ENCODE peak calls at places on chromosomes 4 and X, in eight cellular contexts. X is neural progenitor cell; I is transverse colon; B is CD8-positive, alpha-beta memory T cell; L is left lung; A is right cardiac atrium; T is fibroblast of pulmonary artery; U is heart left ventricle. P is an unnamed sample.

GRCh38 chr4:3047464-3048286 is 26.7 kb downstream of the HTT-AS start:
- DNase-seq in X (peak; percentile 79), I (peak; percentile 78), B (peak; percentile 83), L (peak; percentile 65), A (peak; percentile 75), T (peak; percentile 57), U (peak; percentile 57), P (peak; percentile 82)

GRCh38 chrX:131816551-131817136 is 206.5 kb upstream of the STK26 start:
- DNase-seq in X (no peak), I (peak; percentile 87), B (peak; percentile 78), L (peak; percentile 75), A (peak; percentile 62), T (no peak), U (peak; percentile 74), P (peak; percentile 91)

GRCh38 chrX:38881727-38882126 is 80.5 kb downstream of the MID1IP1 start:
- DNase-seq in X (no peak), I (no peak), B (no peak), L (no peak), A (no peak), T (no peak), U (no peak), P (no peak)

GRCh38 chrX:8743126-8743732 is 11.3 kb upstream of the ANOS1 start:
- DNase-seq in X (peak; percentile 59), I (peak; percentile 67), B (peak; percentile 64), L (peak; percentile 50), A (peak; percentile 74), T (peak; percentile 48), U (no peak), P (no peak)

GRCh38 chr4:53315300-53315699 is 50.6 kb downstream of the SCFD2 start:
- DNase-seq in X (no peak), I (peak; percentile 22), B (no peak), L (no peak), A (no peak), T (no peak), U (no peak), P (no peak)

GRCh38 chr4:128220286-128221235 is 67.1 kb downstream of the PGRMC2 start:
- DNase-seq in X (no peak), I (no peak), B (no peak), L (no peak), A (no peak), T (peak; percentile 73), U (no peak), P (no peak)

GRCh38 chr4:140497428-140497775 is 691 bp downstream of the MGAT4D start:
- DNase-seq in X (no peak), I (no peak), B (no peak), L (no peak), A (no peak), T (no peak), U (no peak), P (no peak)

GRCh38 chrX:74521961-74522833 is 92.2 kb downstream of the RLIM start:
- DNase-seq in X (no peak), I (no peak), B (no peak), L (no peak), A (peak; percentile 70), T (peak; percentile 58), U (peak; percentile 16), P (no peak)

GRCh38 chr4:167020410-167020809 is 213.9 kb downstream of the SPOCK3 start:
- DNase-seq in X (peak; percentile 21), I (no peak), B (no peak), L (no peak), A (no peak), T (peak; percentile 23), U (no peak), P (no peak)

GRCh38 chr4:127214001-127214400 is 418.8 kb upstream of the INTU start:
- DNase-seq in X (no peak), I (no peak), B (no peak), L (no peak), A (peak; percentile 35), T (no peak), U (peak; percentile 9), P (no peak)

GRCh38 chr4:147809171-147809570 is 77.3 kb downstream of the ARHGAP10 start:
- DNase-seq in X (no peak), I (no peak), B (no peak), L (no peak), A (no peak), T (no peak), U (no peak), P (no peak)

GRCh38 chr4:185859106-185859505 is 47.1 kb upstream of the SORBS2 start:
- DNase-seq in X (no peak), I (peak; percentile 36), B (no peak), L (no peak), A (no peak), T (peak; percentile 65), U (no peak), P (no peak)

GRCh38 chrX:72245461-72246089 is 6.7 kb upstream of the ERCC6L start:
- DNase-seq in X (peak; percentile 71), I (peak; percentile 73), B (peak; percentile 54), L (peak; percentile 56), A (peak; percentile 67), T (peak; percentile 67), U (peak; percentile 8), P (no peak)

GRCh38 chrX:46572295-46572936 is 1.1 kb upstream of the CHST7 start:
- DNase-seq in X (no peak), I (no peak), B (peak; percentile 55), L (no peak), A (no peak), T (no peak), U (no peak), P (no peak)

GRCh38 chr4:20520901-20521300 is 179.4 kb upstream of the PACRGL start:
- DNase-seq in X (no peak), I (no peak), B (no peak), L (no peak), A (no peak), T (peak; percentile 58), U (no peak), P (no peak)

GRCh38 chr4:184163813-184164212 is 53.9 kb downstream of the ENPP6 start:
- DNase-seq in X (peak; percentile 88), I (peak; percentile 54), B (no peak), L (peak; percentile 57), A (peak; percentile 78), T (peak; percentile 34), U (peak; percentile 50), P (no peak)

GRCh38 chrX:15505104-15505503 is 4.5 kb downstream of the BMX start:
- DNase-seq in X (no peak), I (no peak), B (no peak), L (no peak), A (no peak), T (no peak), U (no peak), P (no peak)
- H3K4me3 ChIP-seq in X (no peak overlapping the region), I (no peak overlapping the region), B (no peak overlapping the region), L (no peak overlapping the region), A (no peak overlapping the region), T (no peak overlapping the region), U (no peak overlapping the region), P (no peak overlapping the region)

GRCh38 chrX:48477960-48478755 is 2.2 kb downstream of the FTSJ1 start:
- DNase-seq in X (no peak), I (no peak), B (no peak), L (no peak), A (no peak), T (no peak), U (no peak), P (no peak)
- H3K4me3 ChIP-seq in X (no peak overlapping the region), I (no peak overlapping the region), B (no peak overlapping the region), L (no peak overlapping the region), A (no peak overlapping the region), T (no peak overlapping the region), U (no peak overlapping the region), P (no peak overlapping the region)

DNA sequence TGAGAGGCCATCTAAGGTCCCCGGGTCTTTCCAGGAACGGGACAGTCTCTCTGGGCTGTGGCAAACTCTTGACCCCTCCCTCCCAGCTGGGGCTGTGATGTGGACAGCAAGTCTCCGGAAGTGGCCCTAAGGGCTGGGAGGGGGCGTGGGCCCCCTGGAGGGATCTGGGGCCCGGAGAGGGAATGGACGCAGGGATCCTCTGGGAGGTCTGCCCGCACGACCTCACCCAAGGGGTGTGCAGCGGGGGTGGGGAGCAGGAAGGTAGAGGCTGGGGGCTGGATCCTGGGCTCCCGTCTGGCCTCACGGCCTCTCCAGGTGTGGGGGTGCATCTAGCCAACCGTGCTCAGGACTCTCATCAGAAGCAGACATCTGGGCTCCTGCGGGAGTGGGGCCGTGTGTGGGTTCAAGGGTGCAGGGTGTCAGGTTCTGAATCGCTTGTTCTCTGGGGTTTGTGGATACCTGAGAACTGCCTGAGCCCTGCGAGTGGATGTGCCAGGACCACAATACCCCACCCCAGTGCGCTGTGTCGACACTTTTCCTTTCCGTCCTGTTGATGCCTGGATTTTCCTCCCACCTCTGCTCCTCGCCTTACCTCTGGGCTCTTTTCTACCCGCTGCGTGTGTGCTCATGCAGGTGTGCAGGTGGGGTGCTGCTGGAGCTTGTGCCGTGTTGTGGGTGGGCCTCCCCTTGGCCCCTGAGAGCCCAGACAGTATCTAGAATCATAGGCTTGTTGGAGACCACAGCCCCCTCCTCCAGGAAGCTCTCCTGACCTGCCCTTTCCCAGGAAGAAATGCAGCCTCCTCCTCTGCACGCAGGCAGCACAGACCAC is 917 bp downstream of the CPZ start:
- DNase-seq in X (peak; percentile 44), I (no peak), B (no peak), L (no peak), A (no peak), T (no peak), U (no peak), P (no peak)
- H3K4me3 ChIP-seq in X (peak overlapping the region; percentile 61), I (no peak overlapping the region), B (no peak overlapping the region), L (peak overlapping the region; percentile 2), A (no peak overlapping the region), T (peak overlapping the region; percentile 14), U (no peak overlapping the region), P (no peak overlapping the region)

GRCh38 chrX:69067841-69068240 is 97.4 kb downstream of the PJA1 start:
- DNase-seq in X (no peak), I (no peak), B (no peak), L (no peak), A (no peak), T (no peak), U (no peak), P (no peak)
- H3K4me3 ChIP-seq in X (no peak overlapping the region), I (no peak overlapping the region), B (no peak overlapping the region), L (no peak overlapping the region), A (no peak overlapping the region), T (no peak overlapping the region), U (no peak overlapping the region), P (no peak overlapping the region)

DNA sequence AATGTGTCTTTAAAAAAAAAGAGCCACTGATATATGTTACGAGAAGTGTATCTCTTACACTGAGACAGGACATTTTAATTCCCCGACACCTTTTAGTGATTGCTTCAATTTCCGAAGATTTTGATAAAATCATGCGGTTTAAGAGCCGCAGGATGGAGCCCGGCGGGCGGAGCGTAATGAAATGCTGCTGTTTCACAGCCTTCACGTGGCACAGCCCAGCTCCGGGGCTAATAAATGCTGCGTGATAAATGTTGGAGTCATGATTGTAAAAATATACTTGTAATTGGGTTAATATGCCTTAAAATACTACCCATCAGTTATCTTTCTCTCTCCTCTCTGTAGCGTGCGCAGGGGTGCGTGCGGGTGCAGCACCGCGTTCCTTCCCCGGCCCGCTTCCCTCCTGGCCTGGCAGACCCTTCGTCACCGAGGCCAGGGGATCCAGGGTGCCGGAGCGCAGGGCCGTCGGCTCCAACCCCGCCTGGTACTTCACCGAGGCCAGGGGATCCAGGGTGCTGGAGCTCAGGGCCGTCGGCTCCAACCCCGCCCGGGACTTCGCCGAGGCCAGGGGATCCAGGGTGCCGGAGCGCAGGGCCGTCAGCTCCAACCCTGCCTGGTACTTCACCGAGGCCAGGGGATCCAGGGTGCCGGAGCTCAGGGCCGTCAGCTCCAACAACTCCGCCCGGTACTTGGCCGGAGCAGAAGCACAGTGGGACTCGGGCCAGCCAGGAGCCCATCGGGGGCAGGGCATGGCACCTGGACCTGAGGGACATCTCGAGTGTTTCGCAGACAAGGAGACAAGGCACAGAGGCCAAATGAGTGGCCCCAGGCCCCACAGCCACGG is 85.3 kb downstream of the FAM53A start:
- DNase-seq in X (no peak), I (no peak), B (peak; percentile 45), L (no peak), A (peak; percentile 19), T (no peak), U (no peak), P (no peak)
- H3K4me3 ChIP-seq in X (no peak overlapping the region), I (no peak overlapping the region), B (no peak overlapping the region), L (no peak overlapping the region), A (no peak overlapping the region), T (no peak overlapping the region), U (no peak overlapping the region), P (no peak overlapping the region)